ENCODE peak calls at places on chromosome 3, in ten cellular contexts. L is stomach, T is transverse colon, N is spleen, R is HCT116, I is gastrocnemius medialis, Q is adrenal gland, F is uterus, B is heart left ventricle, D is lower leg skin. P is an unnamed sample.

GRCh38 chr3:149781216-149781615 is 11.1 kb downstream of the ANKUB1 start:
- DNase-seq in T (no peak), D (no peak), F (no peak), I (no peak), R (no peak), Q (no peak), L (no peak), B (no peak), N (no peak), P (no peak)

GRCh38 chr3:79947469-79947868 is 179.7 kb upstream of the ROBO1 start:
- DNase-seq in B (no peak), T (no peak), I (no peak), Q (no peak), N (no peak), R (no peak), L (no peak), D (no peak), F (no peak), P (no peak)

GRCh38 chr3:195075941-195076875 is 194.8 kb downstream of the XXYLT1 start:
- DNase-seq in D (no peak), N (peak), L (no peak), B (peak), F (no peak), T (no peak), Q (no peak), R (no peak), I (no peak), P (no peak)

GRCh38 chr3:61725851-61726333 is 164.5 kb downstream of the PTPRG start:
- DNase-seq in D (no peak), T (no peak), L (no peak), Q (peak), N (no peak), B (no peak), R (peak), F (no peak), I (no peak), P (peak)

GRCh38 chr3:192260611-192261010 is 466.7 kb downstream of the FGF12 start:
- DNase-seq in L (no peak), I (no peak), R (no peak), D (no peak), B (no peak), Q (no peak), N (no peak), F (no peak), T (no peak), P (no peak)

GRCh38 chr3:193768069-193768391 is 175.0 kb downstream of the OPA1 start:
- DNase-seq in F (no peak), I (no peak), D (no peak), B (no peak), N (no peak), Q (no peak), L (no peak), R (no peak), T (no peak), P (no peak)

GRCh38 chr3:71547254-71548198 is 36.0 kb downstream of the FOXP1 start:
- DNase-seq in I (no peak), T (no peak), B (no peak), L (no peak), D (no peak), R (no peak), Q (no peak), N (no peak), F (no peak), P (no peak)

GRCh38 chr3:180529778-180530177 is 72.2 kb upstream of the TTC14 start:
- DNase-seq in T (no peak), N (no peak), I (no peak), D (no peak), R (no peak), Q (no peak), L (no peak), B (no peak), F (no peak), P (no peak)

GRCh38 chr3:170741756-170742530 is 128.1 kb downstream of the RPL22L1 start:
- DNase-seq in D (no peak), T (no peak), I (no peak), B (no peak), Q (no peak), N (no peak), F (no peak), L (no peak), R (no peak), P (no peak)

GRCh38 chr3:102544741-102545140 is 109.9 kb downstream of the ZPLD1 start:
- DNase-seq in I (no peak), T (no peak), D (no peak), R (no peak), F (no peak), Q (no peak), N (no peak), L (no peak), B (no peak), P (no peak)

GRCh38 chr3:9390265-9390888 is 7.0 kb upstream of the SETD5 start:
- DNase-seq in R (no peak), B (no peak), T (no peak), I (no peak), L (no peak), Q (no peak), D (no peak), N (no peak), F (no peak), P (no peak)

GRCh38 chr3:171963546-171963945 is 75.8 kb upstream of the FNDC3B start:
- DNase-seq in F (no peak), Q (no peak), I (no peak), D (no peak), B (no peak), N (no peak), T (no peak), R (no peak), L (no peak), P (no peak)

GRCh38 chr3:33954956-33955355 is 156.5 kb downstream of the PDCD6IP start:
- DNase-seq in L (no peak), Q (no peak), N (no peak), B (no peak), D (no peak), R (no peak), I (no peak), T (no peak), F (no peak), P (no peak)

GRCh38 chr3:73664389-73664788 is 39.6 kb upstream of the PDZRN3 start:
- DNase-seq in I (no peak), Q (no peak), T (no peak), B (no peak), D (no peak), L (no peak), N (no peak), F (no peak), R (no peak), P (no peak)

GRCh38 chr3:103614719-103615118 is 1179.9 kb downstream of the ZPLD1 start:
- DNase-seq in L (no peak), F (no peak), T (no peak), I (no peak), Q (no peak), D (no peak), R (no peak), B (no peak), N (no peak), P (no peak)

GRCh38 chr3:114449271-114450007 is 155.6 kb downstream of the TIGIT start:
- DNase-seq in F (no peak), R (no peak), D (no peak), I (no peak), B (no peak), Q (no peak), N (no peak), T (no peak), L (no peak), P (no peak)

GRCh38 chr3:137770821-137771399 is 6.8 kb downstream of the SOX14 start:
- DNase-seq in R (no peak), D (no peak), I (no peak), T (no peak), N (peak), L (no peak), F (no peak), B (no peak), Q (no peak), P (no peak)

GRCh38 chr3:134998855-134999254 is 203.8 kb downstream of the EPHB1 start:
- DNase-seq in L (no peak), B (no peak), I (no peak), T (no peak), F (no peak), D (no peak), R (no peak), N (no peak), Q (no peak), P (no peak)

GRCh38 chr3:105611304-105612192 is 244.8 kb downstream of the ALCAM start:
- DNase-seq in T (no peak), R (peak), Q (no peak), N (no peak), L (peak), B (no peak), I (no peak), D (no peak), F (no peak), P (no peak)

GRCh38 chr3:159208080-159208479 is 406.2 kb downstream of the MFSD1 start:
- DNase-seq in B (no peak), D (no peak), I (no peak), L (no peak), N (no peak), R (no peak), F (no peak), T (no peak), Q (no peak), P (no peak)

GRCh38 chr3:112378989-112379692 is 46.2 kb downstream of the CD200 start:
- DNase-seq in L (no peak), Q (no peak), F (no peak), I (no peak), D (no peak), N (no peak), T (no peak), B (no peak), R (no peak), P (no peak)

GRCh38 chr3:37989821-37990480 is 635 bp upstream of the VILL start:
- DNase-seq in D (peak), F (peak), Q (no peak), N (peak), T (no peak), I (no peak), L (peak), R (no peak), B (no peak), P (no peak)

GRCh38 chr3:172259191-172259590 is 189.1 kb downstream of the GHSR start:
- DNase-seq in F (peak), B (no peak), N (no peak), I (no peak), L (no peak), R (no peak), T (no peak), Q (no peak), D (no peak), P (no peak)

GRCh38 chr3:157099337-157100078 is 60.4 kb downstream of the CCNL1 start:
- DNase-seq in B (no peak), I (no peak), F (no peak), N (no peak), T (no peak), R (no peak), D (no peak), Q (no peak), L (no peak), P (no peak)

GRCh38 chr3:69490971-69491370 is 105.1 kb upstream of the FRMD4B start:
- DNase-seq in N (no peak), R (no peak), Q (no peak), I (no peak), F (no peak), D (no peak), T (no peak), B (no peak), L (no peak), P (no peak)

GRCh38 chr3:32399030-32399620 is 7.5 kb downstream of the CMTM7 start:
- DNase-seq in R (no peak), D (no peak), L (no peak), T (no peak), N (no peak), Q (no peak), F (no peak), I (no peak), B (no peak), P (peak)

GRCh38 chr3:50995085-50995824 is 320.5 kb downstream of the DOCK3 start:
- DNase-seq in F (no peak), R (no peak), B (no peak), Q (no peak), N (no peak), I (no peak), T (no peak), D (no peak), L (no peak), P (no peak)

GRCh38 chr3:183158552-183159006 is 4.0 kb downstream of the LAMP3 start:
- DNase-seq in L (no peak), F (no peak), T (no peak), N (no peak), D (no peak), I (no peak), B (no peak), Q (no peak), R (no peak), P (peak)

GRCh38 chr3:98039322-98040024 is 4.4 kb upstream of the GABRR3 start:
- DNase-seq in Q (peak), L (peak), T (peak), R (peak), N (no peak), D (no peak), I (peak), F (peak), B (no peak), P (peak)

GRCh38 chr3:40465456-40465855 is 8.3 kb downstream of the RPL14 start:
- DNase-seq in Q (no peak), D (no peak), I (no peak), L (no peak), B (no peak), N (no peak), R (no peak), F (no peak), T (no peak), P (no peak)

GRCh38 chr3:40463579-40463978 is 6.4 kb downstream of the RPL14 start:
- DNase-seq in D (no peak), L (no peak), N (no peak), R (no peak), Q (no peak), T (no peak), I (no peak), B (no peak), F (no peak), P (no peak)

GRCh38 chr3:40468018-40468417 is 8.9 kb upstream of the ZNF619 start:
- DNase-seq in B (no peak), Q (no peak), L (no peak), D (no peak), T (no peak), R (no peak), N (no peak), F (no peak), I (no peak), P (no peak)

GRCh38 chr3:40465111-40465407 is 7.9 kb downstream of the RPL14 start:
- DNase-seq in I (no peak), Q (no peak), R (no peak), N (no peak), F (no peak), L (no peak), D (no peak), B (no peak), T (no peak), P (no peak)

GRCh38 chr3:40464339-40465110 is 7.4 kb downstream of the RPL14 start:
- DNase-seq in B (no peak), R (no peak), T (no peak), Q (no peak), L (no peak), I (no peak), D (no peak), N (no peak), F (no peak), P (no peak)
- TF ChIP-seq POLR2A in B (no peak), R (no peak), T (peak), Q (no peak), L (no peak), I (no peak), D (no peak), N (no peak), F (no peak), P (no peak)

DNA sequence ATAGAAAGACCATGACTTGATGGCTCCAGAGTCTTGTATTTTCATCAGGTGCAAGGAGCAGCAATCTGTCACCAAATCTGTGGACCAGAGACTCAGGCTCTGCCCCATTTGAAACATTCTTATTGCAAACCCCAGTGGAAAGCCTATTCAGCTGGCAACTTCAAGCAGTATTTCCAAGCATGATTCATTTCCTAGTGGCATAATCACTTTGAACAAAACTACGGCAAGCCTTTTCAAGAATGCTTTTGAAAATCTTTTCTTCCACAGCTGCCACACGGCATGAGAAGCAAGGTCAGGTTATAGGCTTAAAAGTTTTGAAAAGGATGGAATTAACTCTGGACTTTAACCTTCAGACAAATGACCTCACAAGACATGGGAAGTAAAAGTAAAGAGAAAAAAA is 122.0 kb upstream of the BFSP2 start:
- DNase-seq in D (no peak), R (no peak), F (no peak), L (no peak), I (no peak), N (no peak), T (no peak), Q (no peak), B (no peak), P (no peak)
- TF ChIP-seq POLR2A in D (no peak), R (no peak), F (no peak), L (no peak), I (no peak), N (no peak), T (no peak), Q (peak), B (no peak), P (no peak)

GRCh38 chr3:126103121-126104027 is 19.4 kb upstream of the SLC41A3 start:
- DNase-seq in R (no peak), D (peak), B (no peak), L (no peak), T (no peak), N (peak), I (peak), Q (no peak), F (no peak), P (no peak)
- TF ChIP-seq POLR2A in R (no peak), D (no peak), B (no peak), L (no peak), T (no peak), N (no peak), I (no peak), Q (no peak), F (no peak), P (no peak)

DNA sequence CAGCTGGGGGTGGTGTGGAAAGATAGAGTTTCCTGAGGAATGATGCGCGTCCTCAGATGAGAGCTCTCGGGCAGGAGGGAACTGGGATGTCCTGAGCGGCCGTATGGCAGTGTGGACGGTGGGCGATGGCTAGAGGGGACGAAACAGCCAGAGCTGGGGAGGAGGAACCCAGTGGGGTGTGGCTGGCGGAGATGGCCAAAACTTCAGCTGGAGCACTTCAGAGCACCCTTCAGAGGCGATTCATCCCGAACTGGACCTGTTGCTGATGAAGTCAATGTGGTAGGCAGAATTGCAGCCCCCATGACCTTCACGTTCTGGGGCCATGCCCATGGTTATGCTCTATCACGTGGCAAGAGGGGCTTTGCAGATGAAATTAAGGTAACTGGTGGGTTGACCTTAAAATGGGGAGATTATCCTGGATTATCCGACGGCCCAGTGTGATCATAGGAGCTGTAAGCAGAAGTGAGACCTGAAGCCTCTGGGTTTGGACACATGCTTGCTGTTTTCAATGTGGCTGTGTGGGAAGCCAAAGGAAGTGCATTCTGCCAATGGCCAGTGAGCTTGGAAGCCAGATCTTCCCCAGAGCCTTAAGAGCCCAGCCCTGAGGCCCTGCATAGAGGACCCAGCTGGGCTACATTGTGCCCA is 52.3 kb downstream of the ATP1B3 start:
- DNase-seq in B (no peak), N (no peak), L (no peak), F (no peak), Q (peak), R (no peak), T (no peak), D (peak), I (no peak), P (no peak)
- TF ChIP-seq POLR2A in B (no peak), N (no peak), L (no peak), F (no peak), Q (no peak), R (no peak), T (no peak), D (no peak), I (no peak), P (no peak)

P was measured in H54.